ENCODE peak calls at places on chromosomes 2 and 18, in seven cellular contexts. P is astrocyte of the spinal cord, A is GM06990, M is WERI-Rb-1, N is cardiac muscle cell, G is psoas muscle, W is heart left ventricle. T is an unnamed sample.
A peak's percentile ranks its signal among the peaks of the same experiment; 100 is the strongest.

GRCh38 chr2:165874445-165875039 is 79.0 kb downstream of the TTC21B start:
- DNase-seq in W (no peak), G (no peak), A (peak; percentile 20), N (peak; percentile 77), M (no peak), P (peak; percentile 81), T (peak; percentile 75)

GRCh38 chr2:220789961-220790360 is 782.1 kb downstream of the EPHA4 start:
- DNase-seq in A (no peak), N (peak; percentile 45), G (no peak), P (peak; percentile 59), M (no peak), W (no peak), T (peak; percentile 92)

GRCh38 chr2:19355416-19355821 is 3.0 kb downstream of the OSR1 start:
- DNase-seq in G (no peak), W (no peak), A (no peak), M (no peak), N (no peak), P (no peak), T (no peak)

GRCh38 chr2:199431748-199432213 is 26.0 kb downstream of the SATB2 start:
- DNase-seq in W (no peak), M (no peak), N (peak; percentile 74), A (no peak), G (no peak), P (peak; percentile 76), T (no peak)

GRCh38 chr2:61793389-61793836 is 60.4 kb downstream of the FAM161A start:
- DNase-seq in G (peak; percentile 44), W (peak; percentile 68), A (peak; percentile 57), M (peak; percentile 68), P (peak; percentile 44), N (peak; percentile 61), T (peak; percentile 55)

GRCh38 chr2:156589381-156590079 is 153.4 kb downstream of the GPD2 start:
- DNase-seq in N (peak; percentile 67), W (no peak), P (peak; percentile 62), A (peak; percentile 19), M (peak; percentile 22), G (no peak), T (peak; percentile 47)

GRCh38 chr2:54456526-54457325 is 599 bp downstream of the SPTBN1 start:
- DNase-seq in A (peak; percentile 60), N (peak; percentile 57), G (peak; percentile 47), W (peak; percentile 72), M (peak; percentile 52), P (peak; percentile 45), T (no peak)

GRCh38 chr18:36212978-36213303 is 25.6 kb downstream of the MOCOS start:
- DNase-seq in M (no peak), G (no peak), W (no peak), A (no peak), P (no peak), N (no peak), T (no peak)

GRCh38 chr2:5666798-5667197 is 25.4 kb upstream of the SOX11 start:
- DNase-seq in P (no peak), W (no peak), M (no peak), G (no peak), A (no peak), N (no peak), T (no peak)

GRCh38 chr2:190950566-190950991 is 63.4 kb downstream of the STAT1 start:
- DNase-seq in A (no peak), W (no peak), G (no peak), N (no peak), M (no peak), P (no peak), T (no peak)

GRCh38 chr2:190947711-190948251 is 66.2 kb downstream of the STAT1 start:
- DNase-seq in M (no peak), P (peak; percentile 87), N (peak; percentile 93), W (no peak), G (no peak), A (peak; percentile 56), T (peak; percentile 78)

GRCh38 chr2:190943706-190944105 is 63.1 kb downstream of the GLS start:
- DNase-seq in P (no peak), W (no peak), G (no peak), A (no peak), N (no peak), M (no peak), T (no peak)

GRCh38 chr2:190948671-190949070 is 65.3 kb downstream of the STAT1 start:
- DNase-seq in A (no peak), P (peak; percentile 43), G (no peak), N (peak; percentile 49), M (no peak), W (peak; percentile 25), T (peak; percentile 70)

DNA sequence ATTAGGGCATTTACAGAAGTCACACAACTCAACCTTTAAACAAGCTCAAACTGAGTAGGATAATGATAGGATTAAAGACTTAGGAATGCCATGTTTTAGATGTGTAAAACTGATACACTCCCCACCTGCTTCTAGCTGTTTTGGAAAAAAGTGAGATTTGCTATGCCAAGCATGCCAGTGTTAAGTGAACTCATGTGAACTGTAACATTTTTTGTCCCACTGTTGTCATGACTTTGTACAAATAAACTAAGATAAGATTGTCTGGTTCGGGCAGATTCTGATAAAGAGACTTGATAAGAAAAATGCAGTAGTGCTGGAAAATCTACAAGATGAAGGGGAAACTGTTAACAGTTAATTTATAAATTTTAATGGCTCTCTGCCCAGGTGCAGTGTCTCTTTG is 66.5 kb downstream of the GLS start:
- DNase-seq in M (no peak), A (no peak), W (no peak), N (peak; percentile 37), G (no peak), P (peak; percentile 31), T (no peak)
- H3K4me3 ChIP-seq in M (no peak overlapping the region), A (no peak overlapping the region), W (no peak overlapping the region), N (no peak overlapping the region), G (no peak overlapping the region), P (no peak overlapping the region), T (no peak overlapping the region)

DNA sequence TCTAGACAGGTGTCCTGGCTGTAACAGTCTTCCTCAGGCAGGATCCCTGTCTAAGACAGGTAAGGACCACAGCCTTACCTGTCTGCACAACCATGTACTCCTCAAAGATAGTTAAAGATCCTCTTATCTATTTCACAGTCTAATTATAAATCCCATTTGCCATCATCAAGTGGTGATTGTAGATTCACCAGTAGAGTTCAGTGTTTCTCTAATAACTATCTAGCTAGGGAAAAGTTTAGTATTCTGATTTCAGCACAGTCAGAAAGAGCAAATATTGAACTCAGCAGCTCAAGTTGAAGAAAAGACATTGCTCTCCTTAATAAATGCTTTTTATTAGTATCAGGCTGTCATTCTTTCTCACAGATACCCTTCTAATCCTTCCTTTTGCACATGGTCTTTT is 1305.5 kb upstream of the NXPH2 start:
- DNase-seq in A (no peak), M (no peak), P (peak; percentile 4), N (peak; percentile 11), W (no peak), G (no peak), T (no peak)
- TF ChIP-seq CTCF in A (no peak), M (no peak), P (peak; percentile 14), N (peak; percentile 12), W (no peak), G (no peak), T (no peak)

DNA sequence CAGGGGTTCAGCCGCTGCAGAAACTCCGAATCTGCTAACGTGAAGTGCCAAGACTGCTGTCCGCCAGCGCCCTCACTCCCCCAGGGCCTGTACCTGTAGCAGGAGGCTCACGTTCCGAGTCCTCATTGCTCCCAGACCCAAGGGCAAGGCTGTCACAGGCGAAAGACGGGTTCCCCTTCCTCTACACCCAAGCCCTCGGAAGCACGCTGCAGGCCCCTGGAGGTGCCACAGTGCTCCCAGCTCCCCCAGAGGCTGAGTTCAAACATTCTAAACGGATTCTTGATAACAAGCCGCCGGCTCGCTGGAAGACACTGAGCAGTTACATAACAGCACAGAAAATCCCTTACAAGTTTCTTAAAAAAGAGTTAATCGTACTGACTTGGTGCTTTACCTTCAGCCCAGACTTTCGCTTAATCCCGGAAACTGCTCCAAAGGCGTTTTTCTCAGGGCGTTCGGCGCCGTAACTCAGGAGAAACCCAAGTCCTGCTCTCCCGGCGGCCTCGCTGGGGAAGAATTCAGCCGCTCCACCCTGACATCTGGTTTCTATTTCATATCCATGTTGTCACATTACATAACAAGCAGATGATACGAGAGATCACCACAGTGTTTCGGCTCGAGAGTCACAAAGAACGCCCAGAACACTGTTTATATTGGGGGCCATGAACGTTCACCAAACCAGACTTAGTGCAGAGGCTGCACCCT is 92.0 kb downstream of the HDAC4 start:
- DNase-seq in M (no peak), A (no peak), W (no peak), P (peak; percentile 59), G (peak; percentile 61), N (peak; percentile 70), T (no peak)
- H3K4me3 ChIP-seq in M (no peak overlapping the region), A (no peak overlapping the region), W (peak overlapping the region; percentile 52), P (peak overlapping the region; percentile 7), G (peak overlapping the region; percentile 95), N (no peak overlapping the region), T (no peak overlapping the region)

DNA sequence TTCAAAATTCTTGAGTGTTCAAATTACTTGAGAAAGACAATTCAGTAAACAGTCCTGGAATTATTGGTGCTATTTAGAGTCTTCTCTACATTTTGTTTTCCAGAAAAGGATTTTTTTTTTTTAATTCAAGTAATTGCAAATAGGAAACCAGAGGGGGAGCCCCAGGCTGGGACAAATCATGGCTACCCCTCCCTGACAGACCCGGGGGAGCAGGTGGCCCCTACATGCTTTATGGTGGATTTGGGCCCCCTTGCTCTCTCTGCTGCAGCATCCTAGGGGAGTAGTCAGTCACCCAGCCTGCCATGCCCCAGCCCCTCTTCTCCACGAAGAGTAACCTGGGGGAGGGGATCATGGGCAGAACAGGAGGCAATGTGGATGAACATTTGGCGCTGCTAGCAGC is 4.7 kb downstream of the C2orf81 start:
- DNase-seq in N (no peak), M (no peak), A (no peak), P (no peak), W (no peak), G (no peak), T (no peak)
- TF ChIP-seq CTCF in N (no peak), M (no peak), A (no peak), P (no peak), W (no peak), G (no peak), T (no peak)

GRCh38 chr2:20444993-20445910 is 1.6 kb upstream of the RHOB start:
- DNase-seq in A (no peak), W (no peak), P (no peak), N (no peak), G (no peak), M (peak; percentile 20), T (no peak)
- H3K4me3 ChIP-seq in A (no peak overlapping the region), W (peak overlapping the region; percentile 77), P (no peak overlapping the region), N (no peak overlapping the region), G (peak overlapping the region; percentile 98), M (no peak overlapping the region), T (no peak overlapping the region)

DNA sequence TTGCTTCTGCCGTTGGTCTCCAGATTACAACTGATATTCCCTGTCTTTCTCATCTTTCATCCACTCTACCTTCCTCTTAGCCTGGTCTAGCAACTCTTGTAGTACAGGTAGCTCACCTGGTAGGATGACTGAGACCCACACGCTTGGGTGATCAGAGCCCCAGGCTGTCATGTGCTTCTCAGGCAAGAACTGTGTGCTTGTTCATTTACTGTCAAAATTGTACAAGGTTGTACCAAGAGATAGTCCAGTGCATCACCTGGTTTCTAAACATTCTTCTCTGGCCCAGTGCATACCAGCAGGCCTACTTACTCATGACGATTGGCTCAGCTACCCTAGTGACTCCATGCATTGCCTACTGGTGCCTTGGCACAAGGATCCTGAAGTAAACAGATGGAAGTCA is 482.0 kb upstream of the MEIS1 start:
- DNase-seq in P (no peak), W (no peak), G (no peak), A (no peak), M (no peak), N (no peak), T (no peak)
- TF ChIP-seq CTCF in P (no peak), W (no peak), G (no peak), A (no peak), M (no peak), N (no peak), T (no peak)

GRCh38 chr2:75064691-75065396 is 106.4 kb downstream of the POLE4 start:
- DNase-seq in G (peak; percentile 32), N (peak; percentile 69), M (peak; percentile 76), W (peak; percentile 64), P (peak; percentile 63), A (peak; percentile 33), T (peak; percentile 55)
- H3K4me3 ChIP-seq in G (no peak overlapping the region), N (no peak overlapping the region), M (no peak overlapping the region), W (no peak overlapping the region), P (no peak overlapping the region), A (no peak overlapping the region), T (no peak overlapping the region)

T was measured in bronchial epithelial cell.